ENCODE peak calls at places on chromosomes 6 and 20, in six cellular contexts. H, U, F, Y, R and L are unnamed samples.

GRCh38 chr6:151179321-151179720 is 60.4 kb upstream of the AKAP12 start:
- DNase-seq in H (peak), U (no peak), F (no peak), Y (no peak), R (no peak), L (no peak)

GRCh38 chr6:156589281-156589680 is 187.9 kb upstream of the ARID1B start:
- DNase-seq in H (peak), U (no peak), F (no peak), Y (no peak), R (no peak), L (no peak)

GRCh38 chr6:110140650-110141049 is 38.8 kb downstream of the WASF1 start:
- DNase-seq in H (peak), U (no peak), F (no peak), Y (no peak), R (no peak), L (no peak)

GRCh38 chr20:57388953-57389694 is 2.1 kb upstream of the RBM38 start:
- DNase-seq in H (peak), U (peak), F (peak), Y (peak), R (peak), L (peak)

GRCh38 chr6:38973178-38974057 is 75.2 kb upstream of the GLP1R start:
- DNase-seq in H (peak), U (no peak), F (no peak), Y (no peak), R (peak), L (no peak)

GRCh38 chr20:17680128-17680835 is 1.8 kb downstream of the RRBP1 start:
- DNase-seq in H (peak), U (no peak), F (peak), Y (peak), R (no peak), L (peak)

GRCh38 chr6:13005994-13006393 is 289.4 kb downstream of the PHACTR1 start:
- DNase-seq in H (no peak), U (no peak), F (no peak), Y (no peak), R (no peak), L (no peak)

GRCh38 chr6:134979142-134979541 is 29.2 kb upstream of the ALDH8A1 start:
- DNase-seq in H (no peak), U (no peak), F (no peak), Y (no peak), R (no peak), L (no peak)

GRCh38 chr6:140774080-140774505 is 1358.6 kb upstream of the GJE1 start:
- DNase-seq in H (peak), U (no peak), F (no peak), Y (no peak), R (no peak), L (no peak)

GRCh38 chr20:38477747-38478146 is 5.1 kb downstream of the RALGAPB start:
- DNase-seq in H (no peak), U (no peak), F (no peak), Y (no peak), R (no peak), L (no peak)

GRCh38 chr6:140660295-140660694 is 1285.8 kb upstream of the CITED2 start:
- DNase-seq in H (peak), U (no peak), F (no peak), Y (no peak), R (no peak), L (no peak)

GRCh38 chr20:401682-402495 is 6.2 kb upstream of the RBCK1 start:
- DNase-seq in H (peak), U (no peak), F (no peak), Y (no peak), R (no peak), L (peak)

GRCh38 chr6:12097791-12098190 is 85.7 kb downstream of the HIVEP1 start:
- DNase-seq in H (peak), U (no peak), F (no peak), Y (no peak), R (no peak), L (no peak)

GRCh38 chr20:44643596-44644383 is 7.7 kb downstream of the ADA start:
- DNase-seq in H (peak), U (peak), F (peak), Y (peak), R (peak), L (peak)

GRCh38 chr6:166633732-166634535 is 6.9 kb upstream of the RPS6KA2 start:
- DNase-seq in H (peak), U (no peak), F (no peak), Y (no peak), R (no peak), L (no peak)

GRCh38 chr6:52590634-52590985 is 13.8 kb upstream of the TRAM2 start:
- DNase-seq in H (peak), U (no peak), F (no peak), Y (no peak), R (no peak), L (no peak)

GRCh38 chr6:127858992-127859391 is 41.9 kb downstream of the THEMIS start:
- DNase-seq in H (no peak), U (no peak), F (no peak), Y (no peak), R (no peak), L (no peak)

GRCh38 chr6:47655719-47656595 is 42.4 kb upstream of the ADGRF4 start:
- DNase-seq in H (peak), U (peak), F (peak), Y (no peak), R (peak), L (no peak)

GRCh38 chr20:48294196-48294595 is 508.9 kb upstream of the SULF2 start:
- DNase-seq in H (peak), U (no peak), F (no peak), Y (no peak), R (no peak), L (no peak)

GRCh38 chr6:86686496-86686895 is 250.8 kb upstream of the HTR1E start:
- DNase-seq in H (no peak), U (no peak), F (no peak), Y (no peak), R (no peak), L (no peak)

GRCh38 chr6:3427740-3428085 is 29.1 kb downstream of the SLC22A23 start:
- DNase-seq in H (peak), U (no peak), F (peak), Y (peak), R (no peak), L (no peak)

GRCh38 chr6:68559052-68559451 is 76.0 kb upstream of the ADGRB3 start:
- DNase-seq in H (no peak), U (no peak), F (no peak), Y (no peak), R (no peak), L (no peak)

GRCh38 chr20:49851991-49852390 is 39.4 kb downstream of the SLC9A8 start:
- DNase-seq in H (no peak), U (no peak), F (no peak), Y (no peak), R (no peak), L (no peak)

GRCh38 chr6:5125152-5126006 is 40.2 kb downstream of the PPP1R3G start:
- DNase-seq in H (peak), U (no peak), F (no peak), Y (no peak), R (no peak), L (no peak)

GRCh38 chr6:105075210-105075609 is 104.6 kb downstream of the POPDC3 start:
- DNase-seq in H (no peak), U (no peak), F (no peak), Y (no peak), R (no peak), L (no peak)

GRCh38 chr6:42460892-42461291 is 9.2 kb upstream of the TRERF1 start:
- DNase-seq in H (peak), U (no peak), F (no peak), Y (no peak), R (no peak), L (no peak)

GRCh38 chr6:66699385-66699784 is 992.4 kb upstream of the EYS start:
- DNase-seq in H (no peak), U (no peak), F (no peak), Y (no peak), R (no peak), L (no peak)

GRCh38 chr20:5116875-5117274 is 2.9 kb downstream of the PCNA start:
- DNase-seq in H (no peak), U (no peak), F (no peak), Y (no peak), R (no peak), L (no peak)
- H3K4me3 ChIP-seq in H (peak), U (no peak), F (no peak), Y (no peak), R (no peak), L (no peak)

GRCh38 chr20:46562373-46563169 is 12.1 kb upstream of the OCSTAMP start:
- DNase-seq in H (peak), U (peak), F (no peak), Y (peak), R (peak), L (no peak)
- H3K4me3 ChIP-seq in H (peak), U (no peak), F (peak), Y (peak), R (peak), L (peak)

DNA sequence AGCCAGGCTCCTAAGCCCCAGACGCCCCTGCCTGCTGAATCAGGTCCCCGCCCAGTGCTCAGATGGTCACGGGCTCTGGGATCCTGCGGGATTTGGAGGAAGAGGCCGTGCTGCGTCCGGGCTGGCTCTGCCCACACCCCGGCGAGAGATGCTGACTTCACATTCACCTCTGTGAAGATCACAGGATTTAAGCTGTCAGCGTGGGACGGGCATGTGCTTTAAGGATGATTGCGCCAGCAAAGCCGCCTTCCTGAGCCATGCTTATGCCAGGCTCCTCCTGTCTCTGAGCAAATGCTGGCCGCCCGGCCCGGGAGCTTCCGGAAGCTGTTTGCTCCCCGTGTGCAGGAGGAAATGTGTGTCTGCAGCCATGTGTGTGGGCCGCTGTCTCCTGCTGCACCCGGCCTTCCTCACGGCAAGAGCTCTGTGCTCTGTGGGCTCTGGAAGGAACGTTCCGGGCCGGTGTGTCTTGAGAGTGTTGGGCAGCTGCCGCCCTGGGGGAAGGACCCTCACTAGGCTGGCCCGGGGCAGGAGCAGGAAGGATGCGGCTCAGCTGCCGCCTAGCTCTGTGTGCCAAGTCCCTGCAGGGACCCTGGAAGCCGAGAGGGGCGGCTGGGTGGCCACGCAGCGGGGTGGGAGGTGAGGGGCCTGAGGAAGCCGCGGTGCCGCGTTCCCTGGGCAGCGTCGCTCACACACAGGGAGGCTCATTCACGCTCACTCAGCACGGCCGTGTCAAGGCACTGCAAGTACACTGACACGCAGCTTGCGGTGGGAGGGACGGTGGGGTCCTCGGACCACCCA is 19.0 kb upstream of the BHLHE23 start:
- DNase-seq in H (peak), U (peak), F (peak), Y (no peak), R (peak), L (peak)
- H3K4me3 ChIP-seq in H (no peak), U (no peak), F (no peak), Y (no peak), R (no peak), L (no peak)

DNA sequence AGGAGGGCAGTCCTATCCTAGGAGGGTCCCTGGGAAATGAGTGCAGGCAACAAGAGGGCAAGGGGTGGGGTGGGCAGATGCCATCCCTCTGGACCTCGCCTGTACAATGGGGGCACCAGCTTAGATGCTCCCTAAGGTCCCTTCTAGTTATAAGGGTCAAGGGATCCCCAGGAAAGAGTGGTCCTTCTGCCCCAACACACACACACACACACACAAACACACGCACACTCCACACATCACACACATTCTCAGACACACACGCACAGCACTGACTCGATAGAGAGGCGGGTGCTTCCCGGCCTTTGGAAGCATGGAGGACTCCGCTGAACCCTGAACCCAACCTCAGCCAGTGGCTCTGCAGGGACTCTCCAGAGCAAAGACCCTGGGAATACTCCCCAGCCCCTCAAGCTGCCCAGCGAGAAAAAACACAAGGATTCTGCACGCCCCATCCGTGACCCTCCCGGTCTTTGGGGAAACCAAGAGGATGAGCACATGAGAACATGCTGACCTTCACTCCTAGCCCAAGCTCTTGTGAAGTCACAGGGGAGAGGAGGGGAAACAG is 64.6 kb downstream of the MDGA1 start:
- DNase-seq in H (no peak), U (no peak), F (no peak), Y (no peak), R (no peak), L (no peak)
- H3K4me3 ChIP-seq in H (no peak), U (no peak), F (no peak), Y (no peak), R (no peak), L (no peak)

GRCh38 chr20:59752704-59753460 is 148.5 kb downstream of the PHACTR3 start:
- DNase-seq in H (no peak), U (no peak), F (no peak), Y (no peak), R (no peak), L (peak)
- H3K4me3 ChIP-seq in H (no peak), U (no peak), F (no peak), Y (no peak), R (no peak), L (no peak)

GRCh38 chr20:36468149-36469000 is 72.9 kb upstream of the MYL9 start:
- DNase-seq in H (peak), U (no peak), F (no peak), Y (peak), R (no peak), L (no peak)
- H3K4me3 ChIP-seq in H (no peak), U (no peak), F (no peak), Y (no peak), R (no peak), L (no peak)

GRCh38 chr20:41032243-41032642 is 3.6 kb downstream of the TOP1 start:
- DNase-seq in H (peak), U (no peak), F (no peak), Y (no peak), R (no peak), L (no peak)
- H3K4me3 ChIP-seq in H (peak), U (no peak), F (no peak), Y (no peak), R (no peak), L (peak)

GRCh38 chr6:23826587-23826986 is 299.4 kb upstream of the NRSN1 start:
- DNase-seq in H (no peak), U (no peak), F (no peak), Y (no peak), R (no peak), L (no peak)

GRCh38 chr6:23828861-23829260 is 297.2 kb upstream of the NRSN1 start:
- DNase-seq in H (no peak), U (no peak), F (no peak), Y (no peak), R (no peak), L (no peak)

GRCh38 chr6:23823421-23823820 is 302.6 kb upstream of the NRSN1 start:
- DNase-seq in H (no peak), U (no peak), F (no peak), Y (no peak), R (no peak), L (no peak)
- H3K4me3 ChIP-seq in H (no peak), U (no peak), F (no peak), Y (no peak), R (no peak), L (no peak)

GRCh38 chr6:16136536-16137450 is 7.9 kb downstream of the MYLIP start:
- DNase-seq in H (peak), U (peak), F (no peak), Y (no peak), R (no peak), L (no peak)
- H3K4me3 ChIP-seq in H (peak), U (peak), F (peak), Y (no peak), R (no peak), L (no peak)

GRCh38 chr6:44258325-44258863 is 1.1 kb upstream of the SLC35B2 start:
- DNase-seq in H (no peak), U (no peak), F (no peak), Y (peak), R (no peak), L (peak)
- H3K4me3 ChIP-seq in H (no peak), U (no peak), F (no peak), Y (no peak), R (no peak), L (peak)